ENCODE peak calls at places on chromosomes 4 and X, in nine cellular contexts. T is naive thymus-derived CD4-positive, alpha-beta T cell; O is left lung; S is breast epithelium; R is BE2C; I is transverse colon; U is psoas muscle; Z is HepG2; L is adipocyte. K is an unnamed sample.
A peak's percentile ranks its signal among the peaks of the same experiment; 100 is the strongest.

GRCh38 chr4:125739760-125740159 is 425.0 kb downstream of the FAT4 start:
- DNase-seq in T (no peak), O (no peak), S (no peak), R (no peak), I (no peak), U (no peak), Z (no peak), L (peak; percentile 23), K (no peak)

GRCh38 chr4:98950925-98951324 is 22.0 kb upstream of the EIF4E start:
- DNase-seq in T (no peak), O (no peak), S (no peak), R (no peak), I (no peak), U (no peak), Z (no peak), L (no peak), K (no peak)

GRCh38 chr4:167887726-167888125 is 204.6 kb upstream of the ANXA10 start:
- DNase-seq in T (no peak), O (no peak), S (no peak), R (no peak), I (no peak), U (no peak), Z (no peak), L (no peak), K (no peak)

GRCh38 chr4:7206385-7206784 is 14.0 kb downstream of the SORCS2 start:
- DNase-seq in T (no peak), O (peak; percentile 55), S (no peak), R (peak; percentile 51), I (no peak), U (peak; percentile 63), Z (no peak), L (peak; percentile 80), K (no peak)

GRCh38 chr4:94978904-94979303 is 221.1 kb downstream of the BMPR1B start:
- DNase-seq in T (no peak), O (no peak), S (no peak), R (no peak), I (no peak), U (no peak), Z (no peak), L (no peak), K (no peak)

GRCh38 chr4:7279902-7280301 is 87.6 kb downstream of the SORCS2 start:
- DNase-seq in T (no peak), O (no peak), S (no peak), R (no peak), I (no peak), U (no peak), Z (no peak), L (no peak), K (no peak)

GRCh38 chr4:22348410-22348809 is 167.5 kb downstream of the ADGRA3 start:
- DNase-seq in T (no peak), O (no peak), S (no peak), R (no peak), I (no peak), U (no peak), Z (no peak), L (peak; percentile 58), K (no peak)

GRCh38 chr4:47939456-47939855 is 25.1 kb upstream of the NFXL1 start:
- DNase-seq in T (no peak), O (no peak), S (no peak), R (no peak), I (no peak), U (no peak), Z (no peak), L (no peak), K (no peak)

GRCh38 chr4:1491630-1492457 is 85.6 kb upstream of the NKX1-1 start:
- DNase-seq in T (no peak), O (peak; percentile 19), S (no peak), R (no peak), I (no peak), U (no peak), Z (no peak), L (no peak), K (no peak)

GRCh38 chr4:1490906-1491629 is 84.8 kb upstream of the NKX1-1 start:
- DNase-seq in T (no peak), O (peak; percentile 15), S (no peak), R (peak; percentile 15), I (no peak), U (no peak), Z (no peak), L (no peak), K (no peak)

GRCh38 chr4:1489639-1489995 is 83.4 kb upstream of the NKX1-1 start:
- DNase-seq in T (no peak), O (no peak), S (no peak), R (no peak), I (no peak), U (no peak), Z (no peak), L (no peak), K (no peak)

GRCh38 chr4:1488831-1489638 is 82.8 kb upstream of the NKX1-1 start:
- DNase-seq in T (no peak), O (peak; percentile 24), S (no peak), R (no peak), I (no peak), U (no peak), Z (no peak), L (no peak), K (no peak)

DNA sequence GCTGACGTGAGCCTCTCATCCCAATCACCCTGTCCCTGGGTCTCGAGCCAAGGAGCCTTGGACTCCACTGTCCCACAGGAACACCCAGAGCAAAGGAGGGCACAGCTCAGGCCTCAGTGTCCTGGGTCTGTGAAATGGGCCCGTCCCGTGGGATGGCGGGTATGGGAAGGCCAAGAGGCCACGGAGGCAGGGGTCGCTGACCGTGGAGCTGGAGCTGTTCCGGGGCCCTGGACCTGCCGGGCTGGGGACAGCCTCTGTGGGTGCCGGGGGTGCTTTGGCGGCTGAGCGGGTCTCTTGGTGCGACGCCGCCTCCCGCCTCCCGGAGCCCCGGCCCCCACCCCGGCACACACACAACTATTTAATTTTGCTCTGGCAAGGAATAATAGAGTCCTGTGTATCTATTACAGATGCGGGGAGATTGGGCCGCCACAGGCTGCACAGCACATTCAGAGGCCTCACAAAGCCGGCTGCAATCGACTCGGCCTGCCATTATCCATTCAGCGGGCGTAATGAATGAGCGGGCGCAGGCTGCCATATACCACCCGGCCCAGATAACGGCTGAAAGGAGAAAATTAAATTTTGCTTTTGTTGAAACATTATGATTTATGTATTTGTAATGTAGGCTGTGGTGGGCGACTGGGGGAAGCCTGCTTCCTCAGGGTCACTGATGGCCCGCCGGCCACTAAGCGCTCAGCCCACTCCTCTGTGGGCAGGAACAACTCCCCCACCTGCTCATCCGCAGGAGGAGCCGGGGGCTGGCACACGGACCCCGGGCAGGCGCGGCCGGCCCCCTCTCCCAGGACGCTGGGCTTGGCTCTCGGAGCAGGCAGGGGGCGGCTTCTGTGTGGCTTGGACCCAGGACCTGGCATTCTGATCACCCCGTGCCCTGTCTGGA is 84.0 kb upstream of the NKX1-1 start:
- DNase-seq in T (no peak), O (peak; percentile 20), S (no peak), R (peak; percentile 17), I (no peak), U (no peak), Z (no peak), L (no peak), K (no peak)
- H3K27me3 ChIP-seq in T (no peaks in the 10 kb centered on the region), O (no peaks in the 10 kb centered on the region), S (no peaks in the 10 kb centered on the region), R (peaks cover 71% of the 10 kb centered on the region), I (peaks cover 49% of the 10 kb centered on the region), U (peaks cover 17% of the 10 kb centered on the region), Z (peaks cover 64% of the 10 kb centered on the region), L (peaks cover 46% of the 10 kb centered on the region), K (peaks cover 2% of the 10 kb centered on the region)

GRCh38 chr4:87882321-87882720 is 49.6 kb downstream of the MEPE start:
- DNase-seq in T (no peak), O (no peak), S (no peak), R (no peak), I (no peak), U (no peak), Z (no peak), L (no peak), K (no peak)

GRCh38 chr4:87882861-87883260 is 50.1 kb downstream of the MEPE start:
- DNase-seq in T (no peak), O (no peak), S (no peak), R (no peak), I (no peak), U (no peak), Z (no peak), L (no peak), K (no peak)

GRCh38 chr4:87880106-87880505 is 47.3 kb downstream of the MEPE start:
- DNase-seq in T (no peak), O (no peak), S (no peak), R (no peak), I (no peak), U (no peak), Z (no peak), L (no peak), K (no peak)

GRCh38 chr4:87884976-87885574 is 52.3 kb downstream of the MEPE start:
- DNase-seq in T (no peak), O (no peak), S (no peak), R (no peak), I (no peak), U (no peak), Z (no peak), L (no peak), K (no peak)

DNA sequence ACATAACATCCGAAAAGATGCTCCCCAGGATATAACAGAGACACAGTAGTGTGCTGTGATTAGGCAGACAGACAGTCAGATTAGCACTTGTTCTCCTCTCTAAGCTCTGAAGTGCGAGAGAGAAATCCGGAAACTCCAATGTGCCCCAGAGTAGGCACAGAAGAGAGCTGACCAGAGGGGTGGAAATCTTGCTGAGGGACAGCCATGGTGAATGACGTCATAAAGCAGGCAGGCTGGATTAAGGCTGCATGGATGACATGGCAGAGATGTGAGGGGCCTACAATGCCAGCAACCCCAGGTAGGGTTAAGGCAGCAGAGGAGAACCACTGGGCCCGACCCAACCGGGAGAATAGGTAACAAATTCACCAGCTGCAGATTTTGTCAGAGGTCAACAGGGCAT is 53.3 kb downstream of the MEPE start:
- DNase-seq in T (no peak), O (no peak), S (no peak), R (no peak), I (no peak), U (no peak), Z (no peak), L (no peak), K (no peak)
- H3K4me3 ChIP-seq in T (no peak overlapping the region), O (no peak overlapping the region), S (no peak overlapping the region), R (no peak overlapping the region), I (no peak overlapping the region), U (no peak overlapping the region), Z (no peak overlapping the region), L (no peak overlapping the region), K (no peak overlapping the region)

GRCh38 chrX:18206657-18207056 is 14.0 kb downstream of the BEND2 start:
- DNase-seq in T (no peak), O (no peak), S (no peak), R (no peak), I (no peak), U (no peak), Z (no peak), L (no peak), K (no peak)

DNA sequence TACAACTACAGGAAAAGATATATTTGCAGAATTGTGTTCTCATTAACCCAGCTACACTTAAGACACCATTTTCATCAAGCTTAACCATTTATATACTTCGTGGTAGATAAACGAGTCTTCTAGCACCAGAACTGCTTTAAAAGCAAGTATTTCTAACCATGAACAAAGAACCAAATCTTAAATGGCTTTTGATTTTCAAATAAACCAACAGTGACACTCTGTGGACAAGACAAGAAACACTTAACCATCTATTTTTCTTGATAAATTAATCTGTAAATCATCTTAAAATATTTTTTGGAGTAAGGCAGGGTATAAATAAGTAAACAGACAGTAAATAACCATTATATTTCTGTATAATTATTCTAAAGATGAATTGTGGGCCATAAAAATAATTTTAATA is 10.2 kb downstream of the BEND2 start:
- DNase-seq in T (peak; percentile 7), O (no peak), S (no peak), R (no peak), I (no peak), U (no peak), Z (no peak), L (peak; percentile 30), K (no peak)
- H3K27me3 ChIP-seq in T (no peaks in the 10 kb centered on the region), O (no peaks in the 10 kb centered on the region), S (no peaks in the 10 kb centered on the region), R (no peaks in the 10 kb centered on the region), I (no peaks in the 10 kb centered on the region), U (no peaks in the 10 kb centered on the region), Z (no peaks in the 10 kb centered on the region), L (peaks cover 7% of the 10 kb centered on the region), K (no peaks in the 10 kb centered on the region)

GRCh38 chrX:37904833-37905232 is 57.5 kb upstream of the DYNLT3 start:
- DNase-seq in T (no peak), O (no peak), S (no peak), R (no peak), I (no peak), U (no peak), Z (no peak), L (no peak), K (no peak)

GRCh38 chrX:37910186-37910585 is 62.8 kb upstream of the DYNLT3 start:
- DNase-seq in T (no peak), O (no peak), S (no peak), R (no peak), I (no peak), U (no peak), Z (no peak), L (no peak), K (no peak)

GRCh38 chrX:37906357-37906756 is 59.0 kb upstream of the DYNLT3 start:
- DNase-seq in T (no peak), O (no peak), S (no peak), R (no peak), I (no peak), U (no peak), Z (no peak), L (no peak), K (no peak)

DNA sequence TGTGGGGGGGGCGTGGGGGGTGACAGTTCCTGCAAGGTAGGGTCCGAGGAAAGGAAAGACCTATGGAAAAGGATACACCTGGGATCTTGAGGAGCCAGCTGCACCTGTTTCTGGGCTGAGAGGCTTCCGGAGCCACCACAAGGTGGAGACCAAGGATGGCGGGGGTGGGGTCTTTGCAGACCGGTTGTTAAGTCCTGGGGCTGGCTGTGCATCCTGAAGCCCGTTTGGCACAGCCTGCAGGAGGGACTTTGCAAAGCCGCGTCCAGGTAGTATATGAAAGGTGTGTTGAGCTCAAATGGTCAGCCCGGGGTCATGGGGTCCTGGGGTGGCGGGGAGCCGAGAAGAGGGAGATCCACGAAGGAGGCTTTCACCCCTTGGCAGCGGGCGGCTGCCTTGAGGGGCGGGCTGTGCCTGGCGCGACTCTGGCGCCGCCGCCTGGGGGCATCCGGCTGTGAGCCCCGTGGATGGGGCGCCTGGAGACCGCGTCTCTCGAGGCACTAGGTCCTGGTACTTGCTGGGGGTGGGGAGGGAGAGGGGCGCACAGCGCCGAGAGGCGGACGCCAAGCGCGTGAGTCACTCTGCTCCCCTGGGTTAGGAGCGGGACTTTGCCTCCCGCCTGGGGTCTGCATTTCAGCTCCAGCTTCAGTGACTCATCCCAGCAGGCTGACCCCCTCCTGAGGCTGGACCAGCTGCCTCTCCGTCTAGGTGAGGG is 58.2 kb upstream of the DYNLT3 start:
- DNase-seq in T (no peak), O (peak; percentile 30), S (no peak), R (peak; percentile 76), I (no peak), U (no peak), Z (no peak), L (peak; percentile 38), K (peak; percentile 70)
- H3K4me3 ChIP-seq in T (no peak overlapping the region), O (no peak overlapping the region), S (no peak overlapping the region), R (peak overlapping the region; percentile 58), I (no peak overlapping the region), U (no peak overlapping the region), Z (no peak overlapping the region), L (peak overlapping the region; percentile 73), K (peak overlapping the region; percentile 49)